ENCODE peak calls at places on chromosomes 16 and 17, in seven cellular contexts. Q, C, J, L, N, A and O are unnamed samples.

GRCh38 chr17:7574176-7574953 is 5.1 kb upstream of the CD68 start:
- DNase-seq in J (no peak), L (no peak), A (peak), N (no peak), Q (no peak), C (no peak), O (no peak)

GRCh38 chr17:9414471-9414870 is 161.1 kb downstream of the STX8 start:
- DNase-seq in Q (no peak), J (no peak), C (no peak), A (no peak), N (no peak), L (no peak), O (no peak)

GRCh38 chr17:40303009-40303657 is 5.8 kb upstream of the RARA start:
- DNase-seq in N (no peak), J (peak), Q (peak), A (peak), C (peak), L (no peak), O (peak)

GRCh38 chr16:53501216-53501859 is 1.7 kb downstream of the AKTIP start:
- DNase-seq in L (no peak), A (peak), N (no peak), J (no peak), C (no peak), Q (no peak), O (no peak)

GRCh38 chr17:17206913-17207368 is 808 bp upstream of the PLD6 start:
- DNase-seq in J (no peak), Q (no peak), N (no peak), C (no peak), A (no peak), L (no peak), O (no peak)

GRCh38 chr16:11393366-11393765 is 48.1 kb downstream of the RMI2 start:
- DNase-seq in L (no peak), A (no peak), Q (no peak), N (no peak), C (no peak), J (no peak), O (no peak)

GRCh38 chr17:66724581-66725341 is 110.2 kb upstream of the CACNG5 start:
- DNase-seq in A (no peak), N (no peak), C (peak), Q (no peak), J (no peak), L (no peak), O (peak)

GRCh38 chr16:19179890-19180490 is 11.9 kb downstream of the SYT17 start:
- DNase-seq in L (no peak), Q (peak), A (peak), J (peak), N (peak), C (no peak), O (peak)

GRCh38 chr16:17177968-17178880 is 292.5 kb downstream of the XYLT1 start:
- DNase-seq in Q (no peak), N (no peak), J (no peak), C (no peak), A (no peak), L (no peak), O (peak)

GRCh38 chr16:50547944-50548658 is at the start of gene NKD1:
- DNase-seq in Q (peak), J (peak), C (no peak), A (peak), N (peak), L (peak), O (peak)

GRCh38 chr17:40445769-40446468 is 2.7 kb downstream of the IGFBP4 start:
- DNase-seq in Q (no peak), N (no peak), L (no peak), C (no peak), J (no peak), A (no peak), O (no peak)

GRCh38 chr16:12315330-12316138 is 339.0 kb downstream of the SNX29 start:
- DNase-seq in A (no peak), Q (no peak), L (no peak), C (peak), J (no peak), N (no peak), O (no peak)

GRCh38 chr17:49574945-49575523 is 637 bp upstream of the NXPH3 start:
- DNase-seq in L (no peak), J (no peak), N (no peak), C (no peak), A (no peak), Q (no peak), O (no peak)

GRCh38 chr16:66472961-66473610 is 46.0 kb downstream of the BEAN1 start:
- DNase-seq in J (no peak), N (no peak), A (no peak), Q (no peak), L (no peak), C (no peak), O (no peak)

GRCh38 chr16:12688972-12689850 is 114.5 kb downstream of the CPPED1 start:
- DNase-seq in L (no peak), Q (no peak), C (peak), N (no peak), A (no peak), J (no peak), O (no peak)

GRCh38 chr17:48510761-48511604 is 19.8 kb downstream of the HOXB1 start:
- DNase-seq in L (no peak), N (peak), J (peak), Q (no peak), A (no peak), C (no peak), O (no peak)

GRCh38 chr17:73482674-73483293 is 161.5 kb downstream of the SDK2 start:
- DNase-seq in N (no peak), A (no peak), Q (no peak), L (no peak), C (no peak), J (no peak), O (no peak)

GRCh38 chr17:19549746-19550623 is 16.3 kb downstream of the SLC47A1 start:
- DNase-seq in A (no peak), C (no peak), L (no peak), N (no peak), Q (no peak), J (no peak), O (no peak)

GRCh38 chr17:57399690-57400089 is 143.4 kb downstream of the MSI2 start:
- DNase-seq in N (no peak), J (no peak), C (no peak), A (no peak), Q (no peak), L (no peak), O (no peak)

GRCh38 chr17:50076591-50077235 is 18.4 kb upstream of the PDK2 start:
- DNase-seq in N (no peak), C (no peak), L (no peak), A (no peak), Q (no peak), J (no peak), O (peak)

GRCh38 chr17:34314279-34314678 is 5.0 kb upstream of the CCL8 start:
- DNase-seq in N (no peak), L (no peak), C (no peak), A (peak), J (no peak), Q (peak), O (no peak)